ENCODE peak calls at places on chromosome 6, in four cellular contexts. V is body of pancreas, F is upper lobe of left lung, O is pancreas. Z is an unnamed sample.

GRCh38 chr6:152458648-152459047 is 178.5 kb downstream of the SYNE1 start:
- DNase-seq in V (no peak), F (no peak), O (no peak), Z (no peak)

GRCh38 chr6:78561015-78561414 is 306.3 kb upstream of the IRAK1BP1 start:
- DNase-seq in V (no peak), F (no peak), O (no peak), Z (no peak)

GRCh38 chr6:85287654-85288053 is 162.2 kb upstream of the NT5E start:
- DNase-seq in V (no peak), F (peak), O (no peak), Z (no peak)

GRCh38 chr6:17584241-17584803 is 15.8 kb upstream of the FAM8A1 start:
- DNase-seq in V (peak), F (no peak), O (peak), Z (no peak)

GRCh38 chr6:41497994-41498393 is 48.2 kb upstream of the FOXP4 start:
- DNase-seq in V (no peak), F (no peak), O (no peak), Z (no peak)

GRCh38 chr6:44221291-44221960 is 2.0 kb upstream of the SLC29A1 start:
- DNase-seq in V (peak), F (peak), O (peak), Z (peak)

GRCh38 chr6:38155576-38156204 is 336.2 kb downstream of the ZFAND3 start:
- DNase-seq in V (no peak), F (no peak), O (no peak), Z (no peak)

GRCh38 chr6:88982720-88983119 is 19.3 kb upstream of the RNGTT start:
- DNase-seq in V (peak), F (no peak), O (peak), Z (peak)

GRCh38 chr6:110337481-110337880 is 20.7 kb downstream of the METTL24 start:
- DNase-seq in V (no peak), F (no peak), O (no peak), Z (no peak)

GRCh38 chr6:72218125-72218524 is 331.8 kb downstream of the RIMS1 start:
- DNase-seq in V (peak), F (no peak), O (peak), Z (no peak)

GRCh38 chr6:39593644-39594043 is 131.6 kb downstream of the KIF6 start:
- DNase-seq in V (no peak), F (no peak), O (no peak), Z (no peak)

GRCh38 chr6:15476631-15477380 is 186.0 kb downstream of the DTNBP1 start:
- DNase-seq in V (no peak), F (no peak), O (no peak), Z (no peak)

GRCh38 chr6:93418113-93418447 is 1.3 kb downstream of the EPHA7 start:
- DNase-seq in V (no peak), F (no peak), O (no peak), Z (no peak)

GRCh38 chr6:36659271-36659670 is 19.2 kb upstream of the CDKN1A start:
- DNase-seq in V (no peak), F (no peak), O (no peak), Z (no peak)

GRCh38 chr6:17867880-17868279 is 119.6 kb downstream of the KIF13A start:
- DNase-seq in V (peak), F (no peak), O (no peak), Z (no peak)

GRCh38 chr6:31794866-31795615 is 511 bp downstream of the VARS1 start:
- DNase-seq in V (no peak), F (peak), O (no peak), Z (no peak)

GRCh38 chr6:135673671-135674309 is 176.2 kb upstream of the AHI1 start:
- DNase-seq in V (no peak), F (no peak), O (no peak), Z (no peak)

GRCh38 chr6:53616450-53617357 is 48.9 kb downstream of the KLHL31 start:
- DNase-seq in V (no peak), F (no peak), O (no peak), Z (no peak)

GRCh38 chr6:116073765-116074450 is 13.2 kb upstream of the FRK start:
- DNase-seq in V (no peak), F (no peak), O (no peak), Z (no peak)

GRCh38 chr6:155050311-155050710 is 55.2 kb downstream of the TIAM2 start:
- DNase-seq in V (no peak), F (no peak), O (no peak), Z (peak)

GRCh38 chr6:81572020-81572419 is 180.5 kb downstream of the TENT5A start:
- DNase-seq in V (no peak), F (no peak), O (no peak), Z (no peak)

GRCh38 chr6:46972521-46972920 is 50.8 kb upstream of the ADGRF5 start:
- DNase-seq in V (no peak), F (no peak), O (no peak), Z (no peak)

GRCh38 chr6:122890250-122890649 is 101.2 kb downstream of the SMPDL3A start:
- DNase-seq in V (no peak), F (no peak), O (no peak), Z (no peak)

GRCh38 chr6:111478064-111478476 is 4.9 kb downstream of the REV3L start:
- DNase-seq in V (no peak), F (no peak), O (no peak), Z (no peak)

GRCh38 chr6:104686550-104687155 is 173.1 kb downstream of the HACE1 start:
- DNase-seq in V (no peak), F (no peak), O (peak), Z (no peak)

GRCh38 chr6:125303512-125303854 is 1.7 kb upstream of the HDDC2 start:
- DNase-seq in V (no peak), F (no peak), O (no peak), Z (no peak)

GRCh38 chr6:5121479-5121878 is 36.3 kb downstream of the PPP1R3G start:
- DNase-seq in V (no peak), F (no peak), O (no peak), Z (no peak)

GRCh38 chr6:87959083-87959482 is 88.6 kb upstream of the SPACA1 start:
- DNase-seq in V (no peak), F (no peak), O (no peak), Z (no peak)

GRCh38 chr6:160141001-160141726 is 19.5 kb downstream of the SLC22A1 start:
- DNase-seq in V (no peak), F (no peak), O (no peak), Z (no peak)

GRCh38 chr6:122790740-122791679 is 2.0 kb downstream of the SMPDL3A start:
- DNase-seq in V (no peak), F (no peak), O (no peak), Z (no peak)

GRCh38 chr6:107345398-107345797 is 114.0 kb downstream of the PDSS2 start:
- DNase-seq in V (no peak), F (no peak), O (no peak), Z (no peak)

GRCh38 chr6:5249451-5250122 is 11.2 kb downstream of the LYRM4 start:
- DNase-seq in V (no peak), F (no peak), O (no peak), Z (no peak)

GRCh38 chr6:12848969-12849368 is 132.4 kb downstream of the PHACTR1 start:
- DNase-seq in V (no peak), F (no peak), O (no peak), Z (no peak)

GRCh38 chr6:75759207-75759606 is 10.2 kb downstream of the MYO6 start:
- DNase-seq in V (no peak), F (no peak), O (no peak), Z (no peak)

GRCh38 chr6:31620586-31621319 is at the start of gene PRRC2A:
- DNase-seq in V (peak), F (peak), O (no peak), Z (peak)

GRCh38 chr6:148747493-148748160 is 797 bp downstream of the UST start:
- DNase-seq in V (peak), F (peak), O (peak), Z (no peak)

GRCh38 chr6:32852018-32852843 is 1.3 kb downstream of the TAP1 start:
- DNase-seq in V (no peak), F (no peak), O (no peak), Z (no peak)

GRCh38 chr6:12395898-12396297 is 105.7 kb downstream of the EDN1 start:
- DNase-seq in V (no peak), F (no peak), O (no peak), Z (no peak)

GRCh38 chr6:170238741-170239565 is 51.9 kb downstream of the DLL1 start:
- DNase-seq in V (peak), F (no peak), O (no peak), Z (no peak)

DNA sequence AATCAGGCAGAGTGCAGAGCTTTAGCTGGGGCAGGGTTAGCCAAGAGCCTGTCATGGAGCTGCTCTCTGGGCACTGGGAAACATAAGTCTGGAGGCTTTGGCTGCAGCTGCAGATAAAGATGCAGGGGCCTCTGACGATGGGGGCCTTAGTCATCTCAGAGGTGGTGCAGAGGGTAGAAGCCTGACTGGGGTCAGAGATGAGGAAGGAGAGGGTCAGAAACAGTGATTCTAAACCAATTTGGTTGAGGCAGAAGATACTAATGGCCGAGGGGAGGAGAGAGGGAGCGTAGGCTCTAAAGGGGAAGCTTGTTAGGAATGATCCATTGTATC is 33.7 kb downstream of the PLEKHG1 start:
- DNase-seq in V (no peak), F (no peak), O (no peak), Z (no peak)
- H3K4me3 ChIP-seq in V (no peak), F (peak), O (no peak), Z (peak)

GRCh38 chr6:113649276-113649675 is 207.9 kb upstream of the MARCKS start:
- DNase-seq in V (peak), F (no peak), O (peak), Z (no peak)
- H3K4me3 ChIP-seq in V (no peak), F (peak), O (no peak), Z (peak)

GRCh38 chr6:26016326-26017275 is 54.0 kb downstream of the TRIM38 start:
- DNase-seq in V (no peak), F (peak), O (no peak), Z (no peak)
- H3K4me3 ChIP-seq in V (no peak), F (peak), O (no peak), Z (no peak)

DNA sequence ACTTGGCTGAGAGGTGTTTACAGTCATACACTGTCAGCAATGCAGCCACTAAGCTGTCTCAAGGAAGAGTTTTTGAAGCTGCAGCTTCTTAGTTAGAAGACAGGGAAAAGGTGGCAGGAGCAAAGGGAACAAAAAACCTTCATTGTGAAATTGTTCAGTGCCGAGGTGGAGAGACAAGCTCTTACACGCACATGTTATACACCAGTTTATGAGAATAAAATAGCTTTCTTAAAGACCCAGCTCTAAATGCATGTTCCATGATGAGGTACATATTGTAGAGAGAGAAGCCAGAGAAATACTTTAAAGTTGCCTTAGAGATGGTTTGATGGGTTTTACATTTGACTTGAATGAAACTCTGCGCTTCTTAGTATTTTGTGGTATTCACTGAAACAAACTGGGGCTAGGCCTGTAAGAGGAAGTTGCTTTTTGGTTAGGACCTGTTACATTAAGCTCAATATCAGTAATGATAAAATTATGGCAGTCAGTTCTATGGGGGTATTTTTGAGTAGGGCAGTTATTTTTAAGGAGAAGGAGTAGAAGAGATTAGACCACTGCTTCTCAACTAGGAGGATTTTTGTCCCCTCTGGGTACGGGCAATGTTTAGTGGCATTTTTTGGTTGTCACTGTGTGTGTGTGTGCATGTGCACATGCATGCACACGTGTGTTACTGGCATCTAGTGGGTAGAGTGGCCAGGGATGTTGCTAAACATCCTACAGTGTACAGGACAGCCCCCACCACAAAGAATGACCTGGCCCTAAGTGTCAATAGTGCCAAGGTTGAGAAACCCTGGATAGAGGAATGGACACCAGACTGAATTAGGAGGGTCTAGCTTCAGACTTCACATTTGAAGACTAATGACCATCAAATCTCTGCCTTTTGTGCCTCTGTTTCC is 9.8 kb downstream of the NEDD9 start:
- DNase-seq in V (no peak), F (no peak), O (no peak), Z (no peak)
- H3K4me3 ChIP-seq in V (no peak), F (no peak), O (no peak), Z (no peak)